ENCODE peak calls at places on chromosomes 12 and 14, in seven cellular contexts. W, U, X, V, A, F and R are unnamed samples.

GRCh38 chr12:67692966-67693365 is 44.4 kb downstream of the DYRK2 start:
- DNase-seq in X (no peak), A (no peak), U (no peak), V (no peak), F (no peak), W (no peak), R (no peak)

GRCh38 chr12:101019667-101020066 is 190.4 kb downstream of the SLC5A8 start:
- DNase-seq in W (no peak), U (no peak), X (no peak), V (no peak), A (peak), F (peak), R (no peak)

GRCh38 chr14:72894623-72895378 is 900 bp upstream of the DPF3 start:
- DNase-seq in A (peak), F (no peak), W (no peak), V (peak), X (no peak), U (no peak), R (no peak)

GRCh38 chr14:24231263-24232120 is 675 bp downstream of the NEDD8 start:
- DNase-seq in V (no peak), F (no peak), U (peak), X (peak), W (no peak), A (no peak), R (no peak)

GRCh38 chr12:62785941-62786559 is 148.9 kb downstream of the PPM1H start:
- DNase-seq in W (no peak), U (peak), A (peak), V (peak), X (peak), F (peak), R (no peak)

GRCh38 chr12:116461060-116461459 is 98.1 kb upstream of the MAP1LC3B2 start:
- DNase-seq in U (no peak), W (no peak), A (no peak), X (no peak), V (no peak), F (no peak), R (no peak)

GRCh38 chr12:15405601-15406000 is 83.3 kb downstream of the PTPRO start:
- DNase-seq in U (no peak), W (no peak), A (no peak), V (no peak), F (no peak), X (no peak), R (no peak)

GRCh38 chr14:53331247-53331646 is 178.1 kb upstream of the DDHD1 start:
- DNase-seq in W (no peak), F (peak), X (no peak), V (no peak), A (peak), U (no peak), R (no peak)

GRCh38 chr12:122172262-122172939 is 1.6 kb downstream of the IL31 start:
- DNase-seq in X (no peak), A (no peak), W (no peak), U (no peak), F (no peak), V (no peak), R (no peak)
- H3K4me3 ChIP-seq in X (no peak), A (no peak), W (no peak), U (no peak), F (no peak), V (no peak), R (no peak)

DNA sequence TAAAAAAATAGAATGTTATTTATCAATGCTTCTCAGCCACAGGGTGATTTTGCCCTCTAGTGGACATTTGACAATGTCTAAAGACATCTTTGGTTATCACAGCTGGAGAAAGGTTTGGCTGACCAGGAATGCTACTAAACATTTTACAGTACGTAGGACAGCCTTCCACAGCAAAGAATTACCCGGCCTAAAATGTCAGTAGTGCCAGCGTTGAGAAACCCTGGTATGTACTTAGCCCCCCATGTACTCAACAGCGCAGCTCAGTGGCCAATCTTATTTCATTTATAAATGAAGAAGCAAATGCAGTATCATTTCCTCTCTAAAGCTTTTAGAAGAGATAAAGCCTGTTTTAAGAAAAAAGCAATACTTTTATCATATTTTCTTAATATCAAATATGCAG is 5.8 kb downstream of the MARK3 start:
- DNase-seq in F (no peak), V (no peak), W (no peak), A (peak), X (peak), U (peak), R (no peak)
- H3K27ac ChIP-seq in F (no peak), V (no peak), W (no peak), A (no peak), X (no peak), U (no peak), R (no peak)

GRCh38 chr12:69783365-69783764 is 41.7 kb upstream of the MYRFL start:
- DNase-seq in X (no peak), W (no peak), F (no peak), V (no peak), U (no peak), A (no peak), R (no peak)

GRCh38 chr12:69779928-69780327 is 41.3 kb downstream of the RAB3IP start:
- DNase-seq in W (no peak), U (peak), X (no peak), A (peak), F (no peak), V (peak), R (no peak)
- TF ChIP-seq CTCF in W (peak), U (peak), X (no peak), A (peak), F (peak), V (peak), R (no peak)

GRCh38 chr12:98221243-98221808 is 294.1 kb upstream of the TMPO start:
- DNase-seq in W (no peak), A (no peak), V (peak), F (no peak), X (no peak), U (no peak), R (no peak)
- H3K4me3 ChIP-seq in W (no peak), A (no peak), V (no peak), F (no peak), X (no peak), U (no peak), R (no peak)

DNA sequence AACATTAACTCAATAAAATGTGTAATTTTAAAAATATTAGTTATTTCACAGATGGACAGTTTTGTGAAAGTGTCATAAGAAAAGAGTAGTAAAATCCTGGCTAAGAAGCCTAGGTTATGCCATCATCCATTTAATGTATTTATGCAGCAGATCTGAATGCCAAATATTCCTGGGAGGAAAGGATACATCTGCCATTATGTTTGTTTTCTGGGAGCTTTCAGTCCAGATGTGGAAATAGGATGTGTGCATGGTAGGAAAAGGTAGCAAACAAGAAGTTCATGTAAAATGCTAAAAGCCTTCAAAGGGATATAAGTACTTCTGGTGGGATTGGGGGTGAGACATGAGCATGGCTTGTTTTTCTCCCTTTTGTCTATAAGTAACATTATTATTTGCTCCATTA is 27.0 kb upstream of the CLEC14A start:
- DNase-seq in U (no peak), X (no peak), W (no peak), F (no peak), A (no peak), V (no peak), R (no peak)
- H3K27ac ChIP-seq in U (no peak), X (no peak), W (no peak), F (no peak), A (no peak), V (no peak), R (no peak)

GRCh38 chr12:123238330-123238682 is 5.1 kb downstream of the MTRFR start:
- DNase-seq in A (no peak), F (no peak), X (no peak), V (no peak), U (no peak), W (no peak), R (no peak)
- TF ChIP-seq CTCF in A (no peak), F (no peak), X (no peak), V (no peak), U (no peak), W (no peak), R (no peak)

DNA sequence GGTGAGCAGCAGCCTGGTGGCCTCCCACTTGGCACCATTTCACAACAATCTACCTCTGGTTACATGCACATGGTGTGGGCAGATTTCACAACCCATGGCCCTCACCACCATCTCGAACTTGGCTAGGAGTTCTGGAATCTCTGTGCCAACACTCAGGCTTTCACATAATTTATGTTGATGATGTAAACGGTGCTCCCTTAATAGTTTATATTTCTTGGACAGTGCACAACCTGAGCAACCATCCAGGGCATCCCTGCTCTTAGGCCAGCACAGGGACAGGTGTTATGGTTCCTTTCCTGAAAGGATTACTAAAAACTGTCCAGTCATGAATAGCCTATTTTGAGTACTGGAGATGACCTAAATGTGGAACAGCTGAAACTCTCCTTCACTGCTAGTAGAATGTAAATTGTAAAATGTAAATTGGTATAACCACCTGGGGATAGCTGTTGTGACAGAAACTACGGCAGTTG is 28.6 kb downstream of the ABCB9 start:
- DNase-seq in A (no peak), V (no peak), X (peak), F (no peak), U (no peak), W (no peak), R (no peak)
- H3K4me3 ChIP-seq in A (no peak), V (no peak), X (no peak), F (no peak), U (no peak), W (no peak), R (no peak)

GRCh38 chr14:54693761-54694160 is 126.8 kb downstream of the SAMD4A start:
- DNase-seq in W (no peak), A (no peak), U (no peak), F (no peak), X (no peak), V (no peak), R (no peak)

GRCh38 chr14:54689928-54690327 is 123.0 kb downstream of the SAMD4A start:
- DNase-seq in U (no peak), V (no peak), F (no peak), A (no peak), W (no peak), X (no peak), R (no peak)

GRCh38 chr14:54690887-54691286 is 124.0 kb downstream of the SAMD4A start:
- DNase-seq in W (no peak), A (no peak), F (no peak), X (no peak), U (no peak), V (no peak), R (no peak)

GRCh38 chr14:54692261-54692861 is 125.4 kb downstream of the SAMD4A start:
- DNase-seq in V (no peak), A (no peak), U (no peak), X (no peak), F (no peak), W (no peak), R (no peak)

DNA sequence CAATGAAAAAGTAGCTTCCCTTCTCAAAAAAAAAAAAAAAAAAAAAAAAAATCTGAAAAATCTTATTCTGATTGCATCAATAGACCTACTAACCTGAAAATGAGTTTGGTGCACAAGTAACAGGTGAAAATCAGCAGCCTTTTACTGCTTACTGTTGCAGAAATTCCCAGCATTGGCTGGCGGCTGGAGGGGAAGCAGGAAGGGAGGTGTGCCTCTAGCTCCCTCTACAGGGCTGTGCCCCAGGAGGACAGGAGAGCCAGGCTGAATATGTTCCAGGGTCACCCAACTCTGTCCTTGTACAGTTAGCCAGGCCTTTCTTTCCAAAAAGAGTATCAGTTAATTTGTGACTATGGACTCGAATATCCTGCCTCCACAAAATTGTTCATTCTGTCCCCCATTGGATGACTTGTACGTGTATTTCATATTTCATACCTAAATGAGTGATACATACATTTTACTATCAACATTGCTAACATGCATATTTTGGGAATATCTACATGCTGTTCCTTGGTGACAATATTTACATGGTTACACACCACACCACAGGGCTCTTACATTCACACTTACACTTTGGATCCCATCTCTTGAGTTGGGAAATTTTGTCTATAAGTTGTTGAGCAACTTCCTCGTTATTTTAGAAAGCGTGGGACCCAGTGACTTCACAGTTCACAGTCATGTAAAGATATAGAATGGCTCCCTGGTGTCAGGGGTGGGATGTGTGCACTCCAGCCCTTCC is 124.8 kb downstream of the SAMD4A start:
- DNase-seq in F (no peak), A (peak), U (peak), V (peak), W (peak), X (peak), R (no peak)
- H3K27ac ChIP-seq in F (no peak), A (peak), U (no peak), V (no peak), W (peak), X (no peak), R (peak)